ENCODE peak calls at places on chromosomes 12 and 14, in seven cellular contexts. One of them, this sample, is unnamed.

GRCh38 chr14:54462048-54462447 is 20.9 kb upstream of the CNIH1 start:
- DNase-seq in GM13977: no peak
- DNase-seq in AG08396: no peak
- DNase-seq in NCI-H1092 treated with DMSO at 0.1 percent for 48 hours: no peak
- DNase-seq in SW480: no peak
- DNase-seq in fibroblast of lung: no peak
- DNase-seq in MV-4-11: peak
- DNase-seq in this sample: peak

GRCh38 chr14:37150414-37150813 is 22.0 kb downstream of the SLC25A21 start:
- DNase-seq in GM13977: peak
- DNase-seq in AG08396: peak
- DNase-seq in NCI-H1092 treated with DMSO at 0.1 percent for 48 hours: peak
- DNase-seq in SW480: peak
- DNase-seq in fibroblast of lung: peak
- DNase-seq in MV-4-11: peak
- DNase-seq in this sample: peak

GRCh38 chr12:132695431-132695830 is 8.0 kb downstream of the PXMP2 start:
- DNase-seq in GM13977: no peak
- DNase-seq in AG08396: no peak
- DNase-seq in NCI-H1092 treated with DMSO at 0.1 percent for 48 hours: no peak
- DNase-seq in SW480: no peak
- DNase-seq in fibroblast of lung: no peak
- DNase-seq in MV-4-11: no peak
- DNase-seq in this sample: no peak

GRCh38 chr12:43057561-43057960 is 468.0 kb upstream of the PRICKLE1 start:
- DNase-seq in GM13977: no peak
- DNase-seq in AG08396: no peak
- DNase-seq in NCI-H1092 treated with DMSO at 0.1 percent for 48 hours: no peak
- DNase-seq in SW480: no peak
- DNase-seq in fibroblast of lung: peak
- DNase-seq in MV-4-11: no peak
- DNase-seq in this sample: peak

GRCh38 chr12:18747960-18748359 is 10.0 kb downstream of the CAPZA3 start:
- DNase-seq in GM13977: no peak
- DNase-seq in AG08396: peak
- DNase-seq in NCI-H1092 treated with DMSO at 0.1 percent for 48 hours: no peak
- DNase-seq in SW480: no peak
- DNase-seq in fibroblast of lung: peak
- DNase-seq in MV-4-11: no peak
- DNase-seq in this sample: peak

GRCh38 chr12:46874642-46875041 is 48.8 kb upstream of the SLC38A4 start:
- DNase-seq in GM13977: no peak
- DNase-seq in AG08396: peak
- DNase-seq in NCI-H1092 treated with DMSO at 0.1 percent for 48 hours: no peak
- DNase-seq in SW480: no peak
- DNase-seq in fibroblast of lung: peak
- DNase-seq in MV-4-11: no peak
- DNase-seq in this sample: no peak

GRCh38 chr12:34126239-34126641 is 103.9 kb downstream of the ALG10 start:
- DNase-seq in GM13977: no peak
- DNase-seq in AG08396: no peak
- DNase-seq in NCI-H1092 treated with DMSO at 0.1 percent for 48 hours: no peak
- DNase-seq in SW480: peak
- DNase-seq in fibroblast of lung: no peak
- DNase-seq in MV-4-11: peak
- DNase-seq in this sample: no peak

GRCh38 chr14:75848337-75848736 is 133.5 kb downstream of the TGFB3 start:
- DNase-seq in GM13977: no peak
- DNase-seq in AG08396: no peak
- DNase-seq in NCI-H1092 treated with DMSO at 0.1 percent for 48 hours: no peak
- DNase-seq in SW480: no peak
- DNase-seq in fibroblast of lung: no peak
- DNase-seq in MV-4-11: no peak
- DNase-seq in this sample: no peak

GRCh38 chr12:20404576-20405346 is 36.4 kb downstream of the PDE3A start:
- DNase-seq in GM13977: no peak
- DNase-seq in AG08396: no peak
- DNase-seq in NCI-H1092 treated with DMSO at 0.1 percent for 48 hours: no peak
- DNase-seq in SW480: peak
- DNase-seq in fibroblast of lung: peak
- DNase-seq in MV-4-11: peak
- DNase-seq in this sample: no peak

GRCh38 chr14:64671591-64671990 is 32.6 kb upstream of the PLEKHG3 start:
- DNase-seq in GM13977: peak
- DNase-seq in AG08396: peak
- DNase-seq in NCI-H1092 treated with DMSO at 0.1 percent for 48 hours: peak
- DNase-seq in SW480: peak
- DNase-seq in fibroblast of lung: peak
- DNase-seq in MV-4-11: peak
- DNase-seq in this sample: peak

GRCh38 chr14:61280526-61281185 is 482 bp downstream of the TMEM30B start:
- DNase-seq in GM13977: peak
- DNase-seq in AG08396: peak
- DNase-seq in NCI-H1092 treated with DMSO at 0.1 percent for 48 hours: peak
- DNase-seq in SW480: peak
- DNase-seq in fibroblast of lung: peak
- DNase-seq in MV-4-11: no peak
- DNase-seq in this sample: peak

GRCh38 chr12:42014972-42015371 is 129.7 kb downstream of the GXYLT1 start:
- DNase-seq in GM13977: no peak
- DNase-seq in AG08396: no peak
- DNase-seq in NCI-H1092 treated with DMSO at 0.1 percent for 48 hours: no peak
- DNase-seq in SW480: no peak
- DNase-seq in fibroblast of lung: no peak
- DNase-seq in MV-4-11: no peak
- DNase-seq in this sample: no peak

GRCh38 chr14:93105362-93105761 is 10.4 kb downstream of the ITPK1 start:
- DNase-seq in GM13977: no peak
- DNase-seq in AG08396: no peak
- DNase-seq in NCI-H1092 treated with DMSO at 0.1 percent for 48 hours: no peak
- DNase-seq in SW480: peak
- DNase-seq in fibroblast of lung: peak
- DNase-seq in MV-4-11: peak
- DNase-seq in this sample: peak

GRCh38 chr14:68146812-68147211 is 327.2 kb downstream of the RAD51B start:
- DNase-seq in GM13977: no peak
- DNase-seq in AG08396: peak
- DNase-seq in NCI-H1092 treated with DMSO at 0.1 percent for 48 hours: no peak
- DNase-seq in SW480: peak
- DNase-seq in fibroblast of lung: peak
- DNase-seq in MV-4-11: no peak
- DNase-seq in this sample: peak

GRCh38 chr14:88270781-88271180 is 52.3 kb downstream of the KCNK10 start:
- DNase-seq in GM13977: no peak
- DNase-seq in AG08396: no peak
- DNase-seq in NCI-H1092 treated with DMSO at 0.1 percent for 48 hours: no peak
- DNase-seq in SW480: peak
- DNase-seq in fibroblast of lung: no peak
- DNase-seq in MV-4-11: no peak
- DNase-seq in this sample: no peak

GRCh38 chr14:104891664-104892500 is 26.8 kb downstream of the CEP170B start:
- DNase-seq in GM13977: no peak
- DNase-seq in AG08396: no peak
- DNase-seq in NCI-H1092 treated with DMSO at 0.1 percent for 48 hours: no peak
- DNase-seq in SW480: no peak
- DNase-seq in fibroblast of lung: no peak
- DNase-seq in MV-4-11: no peak
- DNase-seq in this sample: no peak

GRCh38 chr12:1932264-1932777 is 13.9 kb upstream of the CACNA2D4 start:
- DNase-seq in GM13977: peak
- DNase-seq in AG08396: peak
- DNase-seq in NCI-H1092 treated with DMSO at 0.1 percent for 48 hours: peak
- DNase-seq in SW480: no peak
- DNase-seq in fibroblast of lung: peak
- DNase-seq in MV-4-11: peak
- DNase-seq in this sample: no peak

GRCh38 chr14:34785223-34786006 is 71.0 kb upstream of the CFL2 start:
- DNase-seq in GM13977: peak
- DNase-seq in AG08396: no peak
- DNase-seq in NCI-H1092 treated with DMSO at 0.1 percent for 48 hours: no peak
- DNase-seq in SW480: no peak
- DNase-seq in fibroblast of lung: no peak
- DNase-seq in MV-4-11: peak
- DNase-seq in this sample: no peak

GRCh38 chr12:87509233-87509820 is 519.9 kb downstream of the C12orf50 start:
- DNase-seq in GM13977: peak
- DNase-seq in AG08396: peak
- DNase-seq in NCI-H1092 treated with DMSO at 0.1 percent for 48 hours: peak
- DNase-seq in SW480: peak
- DNase-seq in fibroblast of lung: peak
- DNase-seq in MV-4-11: peak
- DNase-seq in this sample: peak

GRCh38 chr12:106445981-106446380 is 88.4 kb downstream of the POLR3B start:
- DNase-seq in GM13977: no peak
- DNase-seq in AG08396: no peak
- DNase-seq in NCI-H1092 treated with DMSO at 0.1 percent for 48 hours: peak
- DNase-seq in SW480: peak
- DNase-seq in fibroblast of lung: no peak
- DNase-seq in MV-4-11: no peak
- DNase-seq in this sample: no peak

GRCh38 chr12:104682790-104683279 is 226.1 kb downstream of the CHST11 start:
- DNase-seq in GM13977: peak
- DNase-seq in AG08396: no peak
- DNase-seq in NCI-H1092 treated with DMSO at 0.1 percent for 48 hours: no peak
- DNase-seq in SW480: no peak
- DNase-seq in fibroblast of lung: no peak
- DNase-seq in MV-4-11: peak
- DNase-seq in this sample: no peak

GRCh38 chr14:75884198-75884611 is 97.6 kb downstream of the TGFB3 start:
- DNase-seq in GM13977: no peak
- DNase-seq in AG08396: peak
- DNase-seq in NCI-H1092 treated with DMSO at 0.1 percent for 48 hours: no peak
- DNase-seq in SW480: no peak
- DNase-seq in fibroblast of lung: peak
- DNase-seq in MV-4-11: no peak
- DNase-seq in this sample: peak

GRCh38 chr12:95473440-95473946 is 459 bp upstream of the METAP2 start:
- DNase-seq in GM13977: peak
- DNase-seq in AG08396: peak
- DNase-seq in NCI-H1092 treated with DMSO at 0.1 percent for 48 hours: peak
- DNase-seq in SW480: peak
- DNase-seq in fibroblast of lung: peak
- DNase-seq in MV-4-11: peak
- DNase-seq in this sample: peak

GRCh38 chr14:63249112-63249511 is 44.9 kb downstream of the RHOJ start:
- DNase-seq in GM13977: no peak
- DNase-seq in AG08396: no peak
- DNase-seq in NCI-H1092 treated with DMSO at 0.1 percent for 48 hours: no peak
- DNase-seq in SW480: no peak
- DNase-seq in fibroblast of lung: no peak
- DNase-seq in MV-4-11: no peak
- DNase-seq in this sample: no peak

GRCh38 chr14:92481386-92481785 is 32.2 kb upstream of the RIN3 start:
- DNase-seq in GM13977: no peak
- DNase-seq in AG08396: peak
- DNase-seq in NCI-H1092 treated with DMSO at 0.1 percent for 48 hours: no peak
- DNase-seq in SW480: no peak
- DNase-seq in fibroblast of lung: peak
- DNase-seq in MV-4-11: no peak
- DNase-seq in this sample: no peak

GRCh38 chr14:27750096-27750495 is 1016.5 kb upstream of the FOXG1 start:
- DNase-seq in GM13977: no peak
- DNase-seq in AG08396: no peak
- DNase-seq in NCI-H1092 treated with DMSO at 0.1 percent for 48 hours: no peak
- DNase-seq in SW480: no peak
- DNase-seq in fibroblast of lung: no peak
- DNase-seq in MV-4-11: no peak
- DNase-seq in this sample: no peak

GRCh38 chr12:80193900-80194299 is 94.6 kb downstream of the OTOGL start:
- DNase-seq in GM13977: no peak
- DNase-seq in AG08396: no peak
- DNase-seq in NCI-H1092 treated with DMSO at 0.1 percent for 48 hours: no peak
- DNase-seq in SW480: no peak
- DNase-seq in fibroblast of lung: no peak
- DNase-seq in MV-4-11: no peak
- DNase-seq in this sample: no peak

GRCh38 chr12:95141305-95141704 is 67.9 kb upstream of the NR2C1 start:
- DNase-seq in GM13977: no peak
- DNase-seq in AG08396: no peak
- DNase-seq in NCI-H1092 treated with DMSO at 0.1 percent for 48 hours: no peak
- DNase-seq in SW480: no peak
- DNase-seq in fibroblast of lung: no peak
- DNase-seq in MV-4-11: no peak
- DNase-seq in this sample: no peak

GRCh38 chr12:77328326-77328725 is 263.0 kb upstream of the E2F7 start:
- DNase-seq in GM13977: no peak
- DNase-seq in AG08396: no peak
- DNase-seq in NCI-H1092 treated with DMSO at 0.1 percent for 48 hours: no peak
- DNase-seq in SW480: no peak
- DNase-seq in fibroblast of lung: no peak
- DNase-seq in MV-4-11: no peak
- DNase-seq in this sample: peak

GRCh38 chr14:75123991-75124390 is 2.9 kb downstream of the NEK9 start:
- DNase-seq in GM13977: peak
- DNase-seq in AG08396: peak
- DNase-seq in NCI-H1092 treated with DMSO at 0.1 percent for 48 hours: no peak
- DNase-seq in SW480: no peak
- DNase-seq in fibroblast of lung: peak
- DNase-seq in MV-4-11: peak
- DNase-seq in this sample: peak

GRCh38 chr12:80778005-80778541 is 61.4 kb downstream of the MYF5 start:
- DNase-seq in GM13977: peak
- DNase-seq in AG08396: peak
- DNase-seq in NCI-H1092 treated with DMSO at 0.1 percent for 48 hours: peak
- DNase-seq in SW480: peak
- DNase-seq in fibroblast of lung: peak
- DNase-seq in MV-4-11: peak
- DNase-seq in this sample: peak

GRCh38 chr12:102462386-102462785 is 18.0 kb downstream of the IGF1 start:
- DNase-seq in GM13977: no peak
- DNase-seq in AG08396: no peak
- DNase-seq in NCI-H1092 treated with DMSO at 0.1 percent for 48 hours: no peak
- DNase-seq in SW480: no peak
- DNase-seq in fibroblast of lung: no peak
- DNase-seq in MV-4-11: no peak
- DNase-seq in this sample: no peak

GRCh38 chr12:47388712-47389111 is 309.0 kb upstream of the AMIGO2 start:
- DNase-seq in GM13977: no peak
- DNase-seq in AG08396: no peak
- DNase-seq in NCI-H1092 treated with DMSO at 0.1 percent for 48 hours: no peak
- DNase-seq in SW480: no peak
- DNase-seq in fibroblast of lung: no peak
- DNase-seq in MV-4-11: no peak
- DNase-seq in this sample: no peak

This sample was measured in mammary epithelial cell.